ENCODE peak calls at places on chromosomes 2 and 18, in six cellular contexts. B is Panc1; R is OCI-LY7; G is nucleus accumbens; O is CD4-positive, alpha-beta T cell; Q is frontal cortex. X is an unnamed sample.

GRCh38 chr2:172249986-172250385 is 147.3 kb upstream of the DLX2 start:
- DNase-seq in B (no peak), R (no peak), O (no peak), G (no peak), Q (no peak), X (no peak)

GRCh38 chr2:234425923-234426603 is 70.8 kb downstream of the ARL4C start:
- DNase-seq in Q (no peak), B (no peak), O (peak; percentile 72), G (no peak), R (peak; percentile 97), X (peak; percentile 80)

GRCh38 chr2:86368181-86368824 is 30.9 kb upstream of the REEP1 start:
- DNase-seq in Q (peak; percentile 31), B (peak; percentile 8), O (no peak), G (peak; percentile 17), R (peak; percentile 65), X (peak; percentile 16)

GRCh38 chr2:217415316-217415715 is 555.5 kb upstream of the TNP1 start:
- DNase-seq in Q (no peak), R (no peak), O (no peak), G (no peak), B (no peak), X (no peak)

GRCh38 chr2:241541564-241542277 is 16.8 kb upstream of the BOK start:
- DNase-seq in G (no peak), R (no peak), B (no peak), Q (peak; percentile 56), O (no peak), X (no peak)

GRCh38 chr2:73426161-73426560 is 40.5 kb downstream of the ALMS1 start:
- DNase-seq in G (no peak), R (no peak), O (no peak), Q (no peak), B (no peak), X (no peak)

GRCh38 chr18:79765491-79766245 is 32.1 kb upstream of the KCNG2 start:
- DNase-seq in O (no peak), R (no peak), B (no peak), Q (no peak), G (no peak), X (no peak)

GRCh38 chr2:131040661-131041401 is 52.4 kb downstream of the FAM168B start:
- DNase-seq in O (no peak), Q (no peak), R (no peak), B (no peak), G (no peak), X (no peak)

GRCh38 chr18:47901624-47902362 is 28.7 kb downstream of the SMAD2 start:
- DNase-seq in G (no peak), R (peak; percentile 53), Q (no peak), B (no peak), O (no peak), X (no peak)

GRCh38 chr18:26685438-26686173 is 137.3 kb upstream of the KCTD1 start:
- DNase-seq in Q (no peak), B (no peak), O (no peak), G (no peak), R (no peak), X (no peak)

GRCh38 chr2:44297431-44297830 is 22.2 kb downstream of the SLC3A1 start:
- DNase-seq in B (no peak), G (no peak), R (no peak), Q (no peak), O (no peak), X (no peak)

GRCh38 chr2:214471990-214472389 is 61.1 kb downstream of the VWC2L start:
- DNase-seq in G (no peak), Q (no peak), B (no peak), R (no peak), O (no peak), X (no peak)

GRCh38 chr2:168482952-168483831 is 27.1 kb downstream of the CERS6 start:
- DNase-seq in R (no peak), Q (no peak), O (no peak), G (no peak), B (no peak), X (no peak)

GRCh38 chr2:236393581-236393980 is 129.4 kb upstream of the ASB18 start:
- DNase-seq in O (no peak), Q (no peak), B (no peak), R (no peak), G (no peak), X (no peak)

GRCh38 chr2:69309336-69310048 is 77.5 kb downstream of the GFPT1 start:
- DNase-seq in R (no peak), Q (no peak), O (no peak), G (no peak), B (no peak), X (no peak)

GRCh38 chr2:170928036-170928823 is 823 bp upstream of the GORASP2 start:
- DNase-seq in Q (peak; percentile 34), G (no peak), R (peak; percentile 27), B (no peak), O (no peak), X (peak; percentile 17)

GRCh38 chr2:29562319-29562718 is 359.1 kb downstream of the ALK start:
- DNase-seq in Q (no peak), B (no peak), O (no peak), R (no peak), G (no peak), X (no peak)

GRCh38 chr18:22422909-22423548 is 5.3 kb upstream of the CTAGE1 start:
- DNase-seq in G (no peak), R (no peak), B (no peak), O (no peak), Q (no peak), X (no peak)

GRCh38 chr2:46334389-46335345 is 37.5 kb downstream of the EPAS1 start:
- DNase-seq in B (no peak), Q (no peak), G (no peak), O (no peak), R (no peak), X (no peak)

X was measured in activated T-helper 2 cell treated with anti-CD3 and anti-CD28 coated beads, Interferon-gamma antibody, Interleukin-2, Interleukin-4, amounts not matched to agents 10 μg/mL and 5 μg/mL and 100 μg/mL, durations not matched to agents 14 hours and 24 hours and 36 hours.